ENCODE peak calls at places on chromosomes 13 and 19, in ten cellular contexts. Y is HFFc6; U is AG10803; A is dermis microvascular lymphatic vessel endothelial cell; R is activated T-cell treated with anti-CD3 and anti-CD28 coated beads, Interleukin-2, amount 50 U/mL, for 48 hours; X is Calu3; P is fibroblast of the aortic adventitia; L is DMS153; N is body of pancreas; W is AG08396. C is an unnamed sample.

GRCh38 chr13:114213980-114214379 is 20.7 kb upstream of the CDC16 start:
- DNase-seq in W (no peak), X (no peak), L (no peak), R (no peak), Y (no peak), N (no peak), A (no peak), P (no peak), U (no peak), C (no peak)

GRCh38 chr19:44684892-44685847 is 13.8 kb upstream of the CEACAM16 start:
- DNase-seq in P (peak), N (peak), U (peak), R (no peak), X (peak), L (no peak), Y (peak), A (no peak), W (peak), C (no peak)

GRCh38 chr19:44807652-44808462 is 1.0 kb upstream of the BCAM start:
- DNase-seq in R (no peak), U (peak), N (peak), P (peak), Y (no peak), L (no peak), A (no peak), X (peak), W (peak), C (no peak)

GRCh38 chr13:81408647-81409046 is 1067.7 kb upstream of the SPRY2 start:
- DNase-seq in R (no peak), N (no peak), Y (no peak), P (no peak), U (no peak), W (no peak), X (no peak), A (no peak), L (no peak), C (no peak)

GRCh38 chr19:18282021-18282787 is 782 bp upstream of the JUND start:
- DNase-seq in L (no peak), P (no peak), R (peak), N (no peak), X (peak), U (no peak), W (peak), A (peak), Y (peak), C (no peak)

GRCh38 chr19:17192751-17193150 is 22.4 kb upstream of the USE1 start:
- DNase-seq in Y (no peak), L (no peak), P (no peak), A (no peak), W (no peak), U (no peak), R (no peak), X (no peak), N (no peak), C (no peak)

GRCh38 chr13:34926513-34926912 is 15.6 kb upstream of the NBEA start:
- DNase-seq in U (peak), L (no peak), P (peak), R (no peak), A (peak), N (no peak), X (peak), W (no peak), Y (peak), C (no peak)

GRCh38 chr13:38421590-38422560 is 72.2 kb downstream of the UFM1 start:
- DNase-seq in U (no peak), A (no peak), Y (no peak), W (no peak), R (no peak), L (no peak), N (no peak), P (no peak), X (no peak), C (no peak)

GRCh38 chr19:41366089-41366488 is 2.1 kb upstream of the B9D2 start:
- DNase-seq in N (no peak), Y (no peak), U (no peak), X (peak), R (no peak), P (no peak), L (no peak), W (no peak), A (no peak), C (no peak)

GRCh38 chr13:36069881-36070366 is 61.3 kb downstream of the DCLK1 start:
- DNase-seq in W (no peak), X (no peak), Y (no peak), U (peak), P (peak), N (no peak), R (no peak), A (no peak), L (no peak), C (no peak)

GRCh38 chr13:60351326-60351725 is 45.7 kb upstream of the TDRD3 start:
- DNase-seq in U (peak), N (no peak), R (no peak), P (peak), A (no peak), W (peak), L (no peak), X (no peak), Y (peak), C (no peak)